ENCODE peak calls at places on chromosomes 1 and 21, in five cellular contexts. One of them, this sample, is unnamed.

GRCh38 chr1:23368562-23369334 is 888 bp downstream of the ZNF436 start:
- DNase-seq in SK-N-SH: peak; percentile 89
- DNase-seq in HCT116: peak; percentile 80
- DNase-seq in PC-3: peak; percentile 90
- DNase-seq in fibroblast of lung: peak; percentile 91
- DNase-seq in this sample: peak; percentile 99

GRCh38 chr1:28895896-28896608 is 18.3 kb upstream of the EPB41 start:
- DNase-seq in PC-3: no peak
- DNase-seq in SK-N-SH: no peak
- DNase-seq in HCT116: no peak
- DNase-seq in fibroblast of lung: peak; percentile 18
- DNase-seq in this sample: no peak

GRCh38 chr1:27137544-27138075 is 17.3 kb downstream of the SLC9A1 start:
- DNase-seq in HCT116: no peak
- DNase-seq in PC-3: no peak
- DNase-seq in SK-N-SH: peak; percentile 73
- DNase-seq in fibroblast of lung: no peak
- DNase-seq in this sample: peak; percentile 79

GRCh38 chr1:43431676-43432075 is 22.1 kb downstream of the HYI start:
- DNase-seq in SK-N-SH: no peak
- DNase-seq in fibroblast of lung: no peak
- DNase-seq in PC-3: no peak
- DNase-seq in HCT116: no peak
- DNase-seq in this sample: no peak

GRCh38 chr1:236507022-236507700 is 16.6 kb upstream of the LGALS8 start:
- DNase-seq in fibroblast of lung: peak; percentile 78
- DNase-seq in PC-3: no peak
- DNase-seq in SK-N-SH: peak; percentile 40
- DNase-seq in HCT116: no peak
- DNase-seq in this sample: no peak

GRCh38 chr1:53593758-53594380 is 134.7 kb downstream of the DMRTB1 start:
- DNase-seq in fibroblast of lung: no peak
- DNase-seq in SK-N-SH: peak; percentile 53
- DNase-seq in PC-3: no peak
- DNase-seq in HCT116: no peak
- DNase-seq in this sample: peak; percentile 66

GRCh38 chr1:207848234-207848633 is 62.7 kb downstream of the CD34 start:
- DNase-seq in HCT116: no peak
- DNase-seq in fibroblast of lung: peak; percentile 65
- DNase-seq in PC-3: peak; percentile 98
- DNase-seq in SK-N-SH: no peak
- DNase-seq in this sample: peak; percentile 71

GRCh38 chr1:212752934-212753497 is 38.6 kb downstream of the NSL1 start:
- DNase-seq in SK-N-SH: no peak
- DNase-seq in PC-3: no peak
- DNase-seq in HCT116: no peak
- DNase-seq in fibroblast of lung: peak; percentile 9
- DNase-seq in this sample: no peak

GRCh38 chr1:58968360-58968952 is 184.6 kb upstream of the JUN start:
- DNase-seq in PC-3: no peak
- DNase-seq in SK-N-SH: peak; percentile 29
- DNase-seq in HCT116: no peak
- DNase-seq in fibroblast of lung: peak; percentile 48
- DNase-seq in this sample: peak; percentile 57

GRCh38 chr1:66571789-66572188 is 37.8 kb downstream of the SGIP1 start:
- DNase-seq in HCT116: peak; percentile 34
- DNase-seq in SK-N-SH: no peak
- DNase-seq in fibroblast of lung: peak; percentile 75
- DNase-seq in PC-3: peak; percentile 74
- DNase-seq in this sample: no peak

GRCh38 chr1:182687361-182687760 is 3.0 kb upstream of the RGS8 start:
- DNase-seq in PC-3: peak; percentile 73
- DNase-seq in SK-N-SH: no peak
- DNase-seq in HCT116: peak; percentile 10
- DNase-seq in fibroblast of lung: no peak
- DNase-seq in this sample: no peak

GRCh38 chr1:214901718-214902117 is 180.8 kb upstream of the KCNK2 start:
- DNase-seq in fibroblast of lung: peak; percentile 76
- DNase-seq in SK-N-SH: no peak
- DNase-seq in HCT116: no peak
- DNase-seq in PC-3: peak; percentile 99
- DNase-seq in this sample: no peak

GRCh38 chr1:220409751-220410370 is 118.1 kb upstream of the MARK1 start:
- DNase-seq in SK-N-SH: no peak
- DNase-seq in HCT116: no peak
- DNase-seq in PC-3: no peak
- DNase-seq in fibroblast of lung: no peak
- DNase-seq in this sample: no peak

GRCh38 chr1:200535605-200536004 is 84.9 kb downstream of the KIF14 start:
- DNase-seq in HCT116: peak; percentile 63
- DNase-seq in PC-3: peak; percentile 98
- DNase-seq in fibroblast of lung: peak; percentile 30
- DNase-seq in SK-N-SH: peak; percentile 38
- DNase-seq in this sample: no peak

GRCh38 chr1:229270547-229271447 is at the start of gene RAB4A:
- DNase-seq in SK-N-SH: peak; percentile 99
- DNase-seq in HCT116: peak; percentile 65
- DNase-seq in PC-3: peak; percentile 89
- DNase-seq in fibroblast of lung: peak; percentile 82
- DNase-seq in this sample: peak; percentile 95

GRCh38 chr1:76294470-76295194 is 220.1 kb downstream of the ST6GALNAC3 start:
- DNase-seq in HCT116: no peak
- DNase-seq in fibroblast of lung: no peak
- DNase-seq in SK-N-SH: no peak
- DNase-seq in PC-3: no peak
- DNase-seq in this sample: no peak

GRCh38 chr1:10624256-10625050 is 149.7 kb downstream of the PEX14 start:
- DNase-seq in SK-N-SH: no peak
- DNase-seq in HCT116: no peak
- DNase-seq in fibroblast of lung: no peak
- DNase-seq in PC-3: no peak
- DNase-seq in this sample: no peak

GRCh38 chr1:107940178-107940577 is 24.8 kb downstream of the VAV3 start:
- DNase-seq in HCT116: no peak
- DNase-seq in SK-N-SH: no peak
- DNase-seq in PC-3: no peak
- DNase-seq in fibroblast of lung: no peak
- DNase-seq in this sample: no peak

GRCh38 chr1:199719156-199719842 is 308.2 kb upstream of the NR5A2 start:
- DNase-seq in fibroblast of lung: no peak
- DNase-seq in PC-3: no peak
- DNase-seq in HCT116: no peak
- DNase-seq in SK-N-SH: no peak
- DNase-seq in this sample: no peak

GRCh38 chr1:2629627-2630497 is 3.0 kb downstream of the MMEL1 start:
- DNase-seq in SK-N-SH: no peak
- DNase-seq in HCT116: no peak
- DNase-seq in fibroblast of lung: no peak
- DNase-seq in PC-3: no peak
- DNase-seq in this sample: no peak

GRCh38 chr1:2229921-2230700 is 2.0 kb downstream of the SKI start:
- DNase-seq in SK-N-SH: peak; percentile 72
- DNase-seq in fibroblast of lung: peak; percentile 65
- DNase-seq in PC-3: peak; percentile 52
- DNase-seq in HCT116: no peak
- DNase-seq in this sample: peak; percentile 49

GRCh38 chr1:37246631-37247030 is 212.3 kb upstream of the GRIK3 start:
- DNase-seq in PC-3: no peak
- DNase-seq in SK-N-SH: no peak
- DNase-seq in fibroblast of lung: no peak
- DNase-seq in HCT116: no peak
- DNase-seq in this sample: no peak

GRCh38 chr1:31745898-31746668 is 18.1 kb downstream of the ADGRB2 start:
- DNase-seq in SK-N-SH: no peak
- DNase-seq in fibroblast of lung: no peak
- DNase-seq in PC-3: no peak
- DNase-seq in HCT116: no peak
- DNase-seq in this sample: no peak

GRCh38 chr1:206684003-206684402 is 702 bp upstream of the MAPKAPK2 start:
- DNase-seq in PC-3: no peak
- DNase-seq in fibroblast of lung: no peak
- DNase-seq in HCT116: no peak
- DNase-seq in SK-N-SH: no peak
- DNase-seq in this sample: no peak

GRCh38 chr1:25611843-25612242 is 4.7 kb upstream of the MAN1C1 start:
- DNase-seq in SK-N-SH: peak; percentile 3
- DNase-seq in HCT116: no peak
- DNase-seq in PC-3: no peak
- DNase-seq in fibroblast of lung: no peak
- DNase-seq in this sample: no peak

GRCh38 chr1:166164995-166165660 is 1.7 kb downstream of the FAM78B start:
- DNase-seq in fibroblast of lung: peak; percentile 79
- DNase-seq in HCT116: no peak
- DNase-seq in SK-N-SH: peak; percentile 64
- DNase-seq in PC-3: no peak
- DNase-seq in this sample: peak; percentile 73

GRCh38 chr1:116850436-116850835 is 59.3 kb upstream of the PTGFRN start:
- DNase-seq in fibroblast of lung: peak; percentile 66
- DNase-seq in PC-3: no peak
- DNase-seq in SK-N-SH: no peak
- DNase-seq in HCT116: no peak
- DNase-seq in this sample: no peak

GRCh38 chr21:34958040-34958439 is 91.1 kb downstream of the RUNX1 start:
- DNase-seq in SK-N-SH: no peak
- DNase-seq in fibroblast of lung: no peak
- DNase-seq in PC-3: no peak
- DNase-seq in HCT116: no peak
- DNase-seq in this sample: no peak

GRCh38 chr1:9202240-9202870 is 32.2 kb upstream of the H6PD start:
- DNase-seq in fibroblast of lung: no peak
- DNase-seq in PC-3: peak; percentile 18
- DNase-seq in HCT116: no peak
- DNase-seq in SK-N-SH: no peak
- DNase-seq in this sample: no peak
- H3K4me2 ChIP-seq in fibroblast of lung: peak overlapping the region; percentile 57
- H3K4me2 ChIP-seq in PC-3: peak overlapping the region; percentile 95
- H3K4me2 ChIP-seq in HCT116: peak overlapping the region; percentile 71
- H3K4me2 ChIP-seq in SK-N-SH: peak overlapping the region; percentile 89
- H3K4me2 ChIP-seq in this sample: peak overlapping the region; percentile 90

GRCh38 chr1:178339834-178340233 is 156.9 kb downstream of the CLEC20A start:
- DNase-seq in fibroblast of lung: no peak
- DNase-seq in PC-3: no peak
- DNase-seq in HCT116: no peak
- DNase-seq in SK-N-SH: no peak
- DNase-seq in this sample: no peak

GRCh38 chr1:178345238-178345637 is 151.5 kb downstream of the CLEC20A start:
- DNase-seq in fibroblast of lung: no peak
- DNase-seq in PC-3: no peak
- DNase-seq in HCT116: no peak
- DNase-seq in SK-N-SH: no peak
- DNase-seq in this sample: no peak

GRCh38 chr1:178344513-178345077 is 152.2 kb downstream of the CLEC20A start:
- DNase-seq in PC-3: peak; percentile 66
- DNase-seq in HCT116: peak; percentile 52
- DNase-seq in SK-N-SH: peak; percentile 8
- DNase-seq in fibroblast of lung: peak; percentile 93
- DNase-seq in this sample: peak; percentile 43

GRCh38 chr1:178337091-178337726 is 159.6 kb downstream of the CLEC20A start:
- DNase-seq in HCT116: no peak
- DNase-seq in fibroblast of lung: no peak
- DNase-seq in PC-3: peak; percentile 31
- DNase-seq in SK-N-SH: no peak
- DNase-seq in this sample: no peak

DNA sequence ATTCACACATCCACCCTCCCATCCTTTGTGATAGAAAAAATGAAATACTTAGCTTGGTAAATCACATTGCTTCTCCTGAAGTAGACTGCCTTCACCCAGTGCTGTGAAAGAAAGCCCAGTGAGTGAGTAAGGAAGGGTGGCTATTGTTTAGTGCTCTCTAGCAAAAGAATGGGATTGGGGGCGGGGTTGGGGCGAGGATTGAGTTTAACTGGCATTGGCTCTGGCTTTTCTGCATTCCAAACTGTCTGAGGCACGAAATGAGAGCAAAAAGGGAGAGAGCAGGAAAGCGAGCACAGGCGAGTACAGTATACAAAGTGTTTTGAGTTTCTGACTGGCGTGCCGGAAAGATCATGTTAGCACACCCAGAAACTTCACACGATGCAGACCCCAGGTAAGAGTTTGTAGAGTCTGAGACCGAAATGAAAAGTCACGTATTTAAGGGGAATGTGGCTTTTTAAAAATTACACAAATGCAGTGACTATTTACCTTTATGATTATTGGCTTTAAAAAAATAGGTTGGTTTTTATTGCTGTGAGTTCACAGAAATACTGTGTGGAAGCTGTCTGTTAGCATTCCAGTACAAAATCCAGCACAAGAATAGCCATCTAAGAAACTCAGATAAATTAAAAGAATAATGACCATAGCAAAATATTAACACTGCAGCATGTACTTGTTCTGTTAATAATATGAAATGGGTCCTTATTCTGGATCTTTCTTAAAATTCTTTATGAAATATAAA is 155.4 kb downstream of the CLEC20A start:
- DNase-seq in HCT116: peak; percentile 68
- DNase-seq in PC-3: peak; percentile 91
- DNase-seq in fibroblast of lung: peak; percentile 94
- DNase-seq in SK-N-SH: peak; percentile 11
- DNase-seq in this sample: peak; percentile 77
- TF ChIP-seq CTCF in HCT116: no peak
- TF ChIP-seq CTCF in PC-3: no peak
- TF ChIP-seq CTCF in fibroblast of lung: no peak
- TF ChIP-seq CTCF in SK-N-SH: no peak
- TF ChIP-seq CTCF in this sample: no peak

DNA sequence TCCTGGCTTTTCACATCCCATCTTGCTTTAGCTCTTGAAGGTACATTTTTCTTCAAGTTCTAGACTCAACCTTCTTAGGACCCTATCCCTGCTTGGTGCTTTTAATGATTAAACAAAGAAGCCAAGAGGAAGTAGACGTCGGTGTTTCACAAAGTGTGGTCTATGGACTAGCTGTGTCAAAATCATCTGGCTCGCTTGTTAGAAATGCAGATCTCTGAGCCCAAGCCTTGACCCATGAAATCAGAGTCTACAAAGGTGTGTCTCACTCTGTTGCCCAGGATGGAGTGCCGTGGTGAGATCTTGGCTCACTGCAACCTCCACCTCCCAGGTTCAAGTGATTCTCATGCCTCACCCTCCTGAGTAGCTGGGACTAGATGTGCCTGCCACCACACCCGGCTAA is 295.5 kb upstream of the KAZN start:
- DNase-seq in PC-3: no peak
- DNase-seq in SK-N-SH: no peak
- DNase-seq in fibroblast of lung: no peak
- DNase-seq in HCT116: no peak
- DNase-seq in this sample: no peak
- H2AFZ ChIP-seq in PC-3: no peak overlapping the region
- H2AFZ ChIP-seq in SK-N-SH: no peak overlapping the region
- H2AFZ ChIP-seq in fibroblast of lung: no peak overlapping the region
- H2AFZ ChIP-seq in HCT116: no peak overlapping the region
- H2AFZ ChIP-seq in this sample: no peak overlapping the region

DNA sequence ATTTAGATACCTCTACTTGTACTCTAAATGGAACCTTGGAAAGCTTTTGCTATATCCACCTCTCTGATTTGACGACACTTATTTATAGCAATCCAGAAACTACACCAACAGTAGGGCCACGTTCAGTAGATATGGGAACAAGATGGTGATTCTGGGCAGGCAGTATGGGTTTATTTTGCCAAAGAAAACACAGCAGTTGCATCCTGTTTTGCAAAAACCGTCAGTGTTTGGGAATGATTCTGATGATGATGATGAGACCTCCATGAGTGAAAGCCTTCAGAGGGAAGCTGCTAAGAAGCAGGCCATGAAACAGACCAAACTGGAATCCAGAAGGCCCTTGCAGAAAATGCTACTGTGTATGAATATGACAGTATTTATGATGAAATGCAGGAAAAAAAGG is 41.5 kb upstream of the NEXN start:
- DNase-seq in fibroblast of lung: no peak
- DNase-seq in SK-N-SH: no peak
- DNase-seq in PC-3: no peak
- DNase-seq in HCT116: no peak
- DNase-seq in this sample: no peak
- H3K4me2 ChIP-seq in fibroblast of lung: no peak overlapping the region
- H3K4me2 ChIP-seq in SK-N-SH: no peak overlapping the region
- H3K4me2 ChIP-seq in PC-3: no peak overlapping the region
- H3K4me2 ChIP-seq in HCT116: no peak overlapping the region
- H3K4me2 ChIP-seq in this sample: no peak overlapping the region